ENCODE peak calls at places on chromosomes 13 and 19, in ten cellular contexts. O is neuronal stem cell, G is hepatocyte, S is stomach, X is HCT116, V is AG04450, C is H1, R is mesenchymal stem cell, B is tibial nerve, F is H9. H is an unnamed sample. For H3K27me3, the result is how much of the 10 kb centered on the place peaks cover.

GRCh38 chr13:98214707-98215106 is 37.6 kb upstream of the RNF113B start:
- DNase-seq in O (no peak), G (peak), S (peak), X (peak), V (no peak), C (no peak), R (no peak), B (no peak), F (no peak), H (no peak)

GRCh38 chr19:10503002-10503789 is at the start of gene KEAP1:
- DNase-seq in O (peak), G (peak), S (peak), X (no peak), V (no peak), C (no peak), R (peak), B (no peak), F (peak), H (peak)

GRCh38 chr19:50555447-50556235 is 12.6 kb downstream of the LRRC4B start:
- DNase-seq in O (no peak), G (no peak), S (no peak), X (no peak), V (no peak), C (peak), R (peak), B (no peak), F (peak), H (no peak)

GRCh38 chr13:21458457-21458815 is 667 bp downstream of the ZDHHC20 start:
- DNase-seq in O (no peak), G (peak), S (peak), X (no peak), V (no peak), C (no peak), R (no peak), B (no peak), F (peak), H (peak)

GRCh38 chr13:98386632-98387031 is 190.3 kb downstream of the STK24 start:
- DNase-seq in O (no peak), G (peak), S (no peak), X (no peak), V (no peak), C (no peak), R (no peak), B (no peak), F (no peak), H (no peak)

GRCh38 chr19:42693760-42694350 is 46.4 kb downstream of the PSG3 start:
- DNase-seq in O (no peak), G (no peak), S (no peak), X (peak), V (peak), C (no peak), R (no peak), B (no peak), F (no peak), H (no peak)

GRCh38 chr13:110390572-110390971 is 83.5 kb downstream of the COL4A2 start:
- DNase-seq in O (no peak), G (no peak), S (no peak), X (no peak), V (no peak), C (no peak), R (peak), B (no peak), F (no peak), H (no peak)

GRCh38 chr19:45514376-45515051 is 7.2 kb downstream of the VASP start:
- DNase-seq in O (no peak), G (peak), S (peak), X (no peak), V (no peak), C (no peak), R (no peak), B (no peak), F (no peak), H (no peak)

GRCh38 chr13:26406791-26407190 is 150.7 kb upstream of the WASF3 start:
- DNase-seq in O (no peak), G (no peak), S (no peak), X (no peak), V (no peak), C (no peak), R (no peak), B (no peak), F (no peak), H (no peak)

GRCh38 chr19:14505488-14506239 is 9.7 kb upstream of the GIPC1 start:
- DNase-seq in O (no peak), G (peak), S (peak), X (peak), V (no peak), C (no peak), R (peak), B (no peak), F (peak), H (peak)

GRCh38 chr13:23466144-23467002 is 32.9 kb upstream of the SACS start:
- DNase-seq in O (peak), G (peak), S (peak), X (peak), V (peak), C (no peak), R (peak), B (peak), F (peak), H (peak)

GRCh38 chr13:27038323-27038722 is 133.3 kb downstream of the USP12 start:
- DNase-seq in O (no peak), G (no peak), S (no peak), X (peak), V (no peak), C (no peak), R (peak), B (no peak), F (no peak), H (no peak)

GRCh38 chr13:91185294-91185863 is 162.1 kb upstream of the MIR17HG start:
- DNase-seq in O (no peak), G (no peak), S (no peak), X (peak), V (no peak), C (no peak), R (peak), B (no peak), F (no peak), H (no peak)

DNA sequence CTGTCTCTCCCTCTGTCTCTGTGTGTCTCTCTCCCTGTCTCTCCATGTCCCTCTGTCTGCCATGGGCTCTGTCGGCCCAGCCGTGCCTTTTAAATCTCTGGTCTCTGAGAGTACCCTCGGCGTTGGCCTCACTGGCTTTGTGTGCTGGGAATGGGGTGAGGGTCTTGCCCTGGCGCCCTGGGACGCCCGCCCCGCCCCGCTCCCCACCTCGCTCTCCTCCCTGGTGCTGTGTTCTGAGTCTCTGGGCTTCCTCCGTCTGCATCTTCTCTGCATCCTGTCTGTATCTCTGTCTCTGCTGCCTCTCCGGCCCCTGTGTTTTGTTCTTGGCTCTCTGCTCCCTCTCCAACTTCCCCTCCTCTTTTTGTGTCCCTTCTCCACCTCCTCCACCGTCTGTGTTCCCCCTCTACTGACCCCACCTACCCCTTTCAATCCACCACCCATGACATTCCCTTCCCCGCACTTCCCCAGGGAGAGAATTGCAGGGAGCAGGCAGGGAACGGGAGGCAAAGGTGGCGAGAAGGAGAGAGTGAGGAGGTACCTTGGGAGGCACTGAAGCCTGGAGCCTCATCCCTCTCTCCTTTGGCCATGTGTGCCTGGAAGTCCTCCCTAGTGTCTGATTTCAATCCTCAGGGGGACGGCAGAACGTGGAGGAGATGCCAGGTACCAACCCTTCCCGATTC is 4.0 kb upstream of the MEIS3 start:
- DNase-seq in O (no peak), G (no peak), S (no peak), X (no peak), V (no peak), C (no peak), R (no peak), B (no peak), F (no peak), H (no peak)
- H3K27me3 ChIP-seq in O (under half), G (under half), S (half or more), X (under half), V (under half), C (half or more), R (half or more), B (under half), F (under half), H (under half)

DNA sequence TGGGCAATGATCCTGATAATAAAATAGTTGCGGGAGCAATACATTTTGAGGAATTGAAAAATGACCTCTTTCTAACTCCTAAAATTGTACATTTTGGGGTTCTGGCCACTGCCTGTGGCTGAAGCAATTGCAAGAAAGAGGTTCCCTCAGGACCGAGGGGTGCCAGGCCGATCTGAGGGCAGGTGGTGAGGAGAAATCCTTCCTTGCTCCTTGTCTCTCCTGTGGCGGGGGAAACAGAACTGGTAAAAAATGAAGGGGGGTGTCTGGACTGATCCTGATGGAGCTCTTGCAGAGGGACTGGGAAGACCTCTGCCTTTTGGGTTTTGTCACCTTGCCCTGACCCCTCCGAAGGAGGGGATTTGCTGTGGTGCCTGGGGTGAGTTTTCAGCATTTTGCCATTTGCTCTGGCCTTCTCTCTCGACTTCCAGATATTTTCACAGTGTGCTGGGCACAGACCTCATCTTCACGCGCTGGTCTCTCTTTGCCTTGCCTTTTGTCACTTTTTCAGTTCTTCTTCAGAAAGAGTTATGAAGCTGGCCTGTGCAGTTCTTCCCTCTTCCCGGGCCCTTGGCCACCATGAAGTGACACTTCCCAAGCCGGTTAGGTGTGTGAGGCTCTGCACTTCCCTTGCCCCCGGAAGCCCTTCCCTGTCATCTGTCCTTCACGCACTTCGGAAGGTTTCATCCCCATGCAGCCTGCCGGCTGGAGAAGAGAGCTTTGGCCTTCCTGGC is 22.2 kb downstream of the NFIX start:
- DNase-seq in O (no peak), G (no peak), S (no peak), X (no peak), V (no peak), C (no peak), R (no peak), B (no peak), F (peak), H (no peak)
- H3K27me3 ChIP-seq in O (half or more), G (half or more), S (under half), X (under half), V (under half), C (half or more), R (under half), B (under half), F (half or more), H (under half)

DNA sequence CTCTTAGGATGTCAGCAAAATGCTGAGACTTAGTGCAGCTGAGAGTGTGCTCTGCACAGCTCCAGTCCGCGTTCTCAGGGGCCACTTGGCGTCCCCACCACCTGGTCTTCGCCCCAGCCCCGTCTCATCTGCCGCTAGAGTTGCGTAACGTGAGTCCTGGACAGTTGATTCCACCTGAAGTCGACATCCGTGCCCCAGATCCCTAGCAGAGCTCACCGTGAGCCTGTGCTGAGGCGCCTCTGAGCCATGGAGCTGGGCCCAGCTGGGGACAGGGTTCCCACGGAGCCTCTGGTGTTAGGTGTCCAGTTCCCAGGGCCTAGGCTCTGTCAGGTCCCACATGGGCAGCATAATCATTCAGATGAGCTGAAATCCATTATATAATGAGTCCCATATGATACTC is 147.1 kb upstream of the SOX1 start:
- DNase-seq in O (no peak), G (no peak), S (no peak), X (no peak), V (no peak), C (no peak), R (no peak), B (no peak), F (peak), H (no peak)
- H3K27me3 ChIP-seq in O (under half), G (under half), S (under half), X (under half), V (under half), C (under half), R (under half), B (under half), F (under half), H (under half)

DNA sequence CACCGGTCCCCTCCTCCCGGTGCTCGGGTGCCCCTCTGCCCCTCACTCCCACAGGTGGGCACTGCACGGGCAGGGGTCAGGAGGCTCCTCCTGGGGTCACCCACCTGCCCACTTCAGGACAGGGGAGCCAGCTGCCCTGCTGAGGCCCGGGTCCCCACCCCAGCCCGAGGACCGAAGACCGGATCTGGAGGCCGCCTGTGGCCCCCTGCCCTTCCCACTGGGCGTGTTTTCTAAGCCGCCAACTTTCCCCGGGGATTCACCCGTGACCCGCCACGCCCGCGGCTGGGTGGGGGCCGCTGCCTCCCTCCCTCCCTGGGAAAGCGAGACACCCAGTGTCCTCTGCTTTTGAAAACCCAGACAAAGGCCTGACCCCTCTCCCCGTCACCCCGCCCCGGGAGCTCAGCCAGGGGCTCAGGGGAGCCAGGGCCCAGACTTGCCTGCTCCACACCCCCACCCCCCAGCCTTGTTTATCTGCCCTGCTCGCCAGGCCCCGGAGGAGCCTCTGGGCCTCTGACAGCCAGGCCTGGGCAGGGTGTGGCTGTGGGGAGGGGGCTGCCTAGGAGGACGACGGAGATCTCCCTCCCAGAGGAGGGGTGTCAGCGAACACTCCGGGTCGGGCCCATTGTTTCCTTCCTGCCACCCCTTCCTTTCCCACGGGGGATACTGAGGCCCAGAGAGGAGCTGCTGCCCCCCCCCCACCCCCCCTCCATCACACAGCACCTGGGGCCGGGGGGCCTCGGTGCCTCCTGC is 1.4 kb downstream of the PALM start:
- DNase-seq in O (no peak), G (peak), S (no peak), X (no peak), V (no peak), C (no peak), R (no peak), B (peak), F (no peak), H (no peak)
- H3K27me3 ChIP-seq in O (under half), G (under half), S (under half), X (under half), V (under half), C (under half), R (under half), B (under half), F (under half), H (under half)

GRCh38 chr19:13099073-13099999 is 3.3 kb downstream of the LYL1 start:
- DNase-seq in O (no peak), G (peak), S (peak), X (no peak), V (no peak), C (no peak), R (no peak), B (no peak), F (peak), H (peak)
- H3K27me3 ChIP-seq in O (half or more), G (half or more), S (under half), X (under half), V (under half), C (half or more), R (under half), B (under half), F (under half), H (under half)

DNA sequence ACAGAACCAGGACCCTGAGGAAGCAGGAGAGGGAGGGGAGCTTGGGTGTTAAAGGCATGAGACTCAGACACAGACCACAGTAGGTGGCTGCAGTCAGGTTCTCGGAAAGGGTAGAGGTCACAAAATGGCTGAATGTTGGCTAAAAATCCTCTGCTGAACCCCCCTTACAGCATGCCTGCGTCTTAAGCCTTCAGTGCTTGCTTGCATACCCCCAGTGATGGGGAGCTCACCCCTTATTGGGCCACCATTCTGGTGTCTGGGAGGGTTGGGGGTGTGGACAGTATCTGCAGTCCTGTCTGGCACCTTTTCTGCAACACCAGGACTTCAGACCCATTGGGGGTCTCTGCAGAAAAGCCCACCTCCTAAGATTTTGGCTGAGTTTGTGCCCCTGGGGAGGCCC is 14.2 kb upstream of the B3GNT3 start:
- DNase-seq in O (no peak), G (no peak), S (no peak), X (no peak), V (no peak), C (no peak), R (no peak), B (no peak), F (no peak), H (no peak)
- H3K27me3 ChIP-seq in O (under half), G (under half), S (half or more), X (under half), V (under half), C (under half), R (under half), B (under half), F (under half), H (under half)

H was measured in CD4-positive, CD25-positive, alpha-beta regulatory T cell.